ENCODE peak calls at places on chromosomes 3 and 15, in seven cellular contexts. V is LoVo; R is G401; G is breast epithelium; C is stimulated activated CD4-positive, alpha-beta T cell treated with anti-CD3 and anti-CD28 coated beads, Interleukin-4, amount 100 ng/mL, for 4 hours; H is lung; Z is sciatic nerve. B is an unnamed sample.

GRCh38 chr3:6532101-6532500 is 328.8 kb upstream of the GRM7 start:
- DNase-seq in Z (no peak), G (no peak), H (no peak), R (no peak), V (no peak), C (no peak), B (no peak)

GRCh38 chr15:74257105-74257504 is 21.0 kb downstream of the CCDC33 start:
- DNase-seq in C (no peak), G (no peak), R (no peak), V (no peak), Z (no peak), H (no peak), B (no peak)

GRCh38 chr3:125386811-125387210 is 11.7 kb upstream of the ZNF148 start:
- DNase-seq in G (no peak), R (no peak), Z (no peak), H (no peak), C (no peak), V (no peak), B (peak; percentile 64)

GRCh38 chr15:62758952-62759349 is 283.6 kb upstream of the TPM1 start:
- DNase-seq in G (no peak), R (no peak), V (no peak), C (no peak), Z (no peak), H (no peak), B (no peak)

GRCh38 chr15:95687056-95687455 is 643.4 kb upstream of the NR2F2 start:
- DNase-seq in C (no peak), R (no peak), Z (no peak), G (no peak), V (no peak), H (no peak), B (no peak)

GRCh38 chr3:129323651-129324294 is 45.1 kb downstream of the HMCES start:
- DNase-seq in H (no peak), Z (no peak), C (no peak), V (no peak), G (no peak), R (no peak), B (no peak)

GRCh38 chr15:65937046-65937445 is 67.8 kb downstream of the RAB11A start:
- DNase-seq in V (no peak), Z (no peak), G (no peak), H (no peak), C (no peak), R (peak; percentile 51), B (no peak)

GRCh38 chr3:113110263-113110662 is 101.1 kb upstream of the BOC start:
- DNase-seq in H (no peak), Z (no peak), G (no peak), V (no peak), C (no peak), R (no peak), B (no peak)

GRCh38 chr3:193869221-193870201 is 266.4 kb upstream of the HES1 start:
- DNase-seq in R (no peak), V (peak; percentile 91), C (peak; percentile 3), G (peak; percentile 29), H (no peak), Z (peak; percentile 80), B (no peak)

GRCh38 chr15:74134387-74135027 is 4.1 kb downstream of the ISLR2 start:
- DNase-seq in H (no peak), Z (peak; percentile 71), V (no peak), G (no peak), R (peak; percentile 23), C (no peak), B (no peak)

GRCh38 chr3:54830658-54831057 is 97.2 kb downstream of the LRTM1 start:
- DNase-seq in V (no peak), R (no peak), C (no peak), Z (no peak), H (no peak), G (no peak), B (peak; percentile 15)

GRCh38 chr3:72273615-72274014 is 488.7 kb upstream of the PROK2 start:
- DNase-seq in C (no peak), G (no peak), V (no peak), Z (no peak), H (no peak), R (no peak), B (peak; percentile 43)

GRCh38 chr15:25394893-25395292 is 43.9 kb downstream of the UBE3A start:
- DNase-seq in G (no peak), H (no peak), Z (no peak), V (no peak), R (no peak), C (no peak), B (no peak)

GRCh38 chr3:192817053-192817452 is 89.7 kb upstream of the FGF12 start:
- DNase-seq in H (no peak), G (no peak), R (no peak), V (no peak), C (no peak), Z (no peak), B (peak; percentile 55)

GRCh38 chr15:70344666-70345065 is 246.9 kb upstream of the TLE3 start:
- DNase-seq in G (peak; percentile 22), R (no peak), Z (no peak), C (no peak), H (peak; percentile 45), V (no peak), B (no peak)

GRCh38 chr15:39465843-39466242 is 115.0 kb upstream of the THBS1 start:
- DNase-seq in Z (no peak), G (no peak), V (no peak), R (no peak), H (no peak), C (no peak), B (no peak)

GRCh38 chr3:196159952-196160804 is 51.0 kb downstream of the ZDHHC19 start:
- DNase-seq in G (no peak), C (no peak), V (no peak), Z (no peak), H (peak; percentile 71), R (no peak), B (peak; percentile 74)

GRCh38 chr15:70715840-70716510 is 47.4 kb downstream of the UACA start:
- DNase-seq in C (no peak), H (no peak), R (peak; percentile 21), V (no peak), Z (no peak), G (no peak), B (peak; percentile 51)

GRCh38 chr3:97971679-97972567 is at the start of gene RIOX2:
- DNase-seq in V (peak; percentile 78), H (peak; percentile 77), R (peak; percentile 71), Z (peak; percentile 80), G (peak; percentile 68), C (peak; percentile 77), B (peak; percentile 63)

GRCh38 chr3:169094204-169094603 is 569.3 kb downstream of the MECOM start:
- DNase-seq in R (no peak), C (no peak), G (no peak), V (no peak), Z (no peak), H (no peak), B (no peak)

GRCh38 chr15:26628879-26629529 is 143.9 kb downstream of the GABRB3 start:
- DNase-seq in Z (peak; percentile 67), C (no peak), H (peak; percentile 80), V (no peak), G (peak; percentile 38), R (no peak), B (no peak)

GRCh38 chr3:186283651-186284445 is 78.2 kb downstream of the DGKG start:
- DNase-seq in V (no peak), Z (no peak), G (no peak), C (no peak), R (no peak), H (no peak), B (peak; percentile 61)

GRCh38 chr3:125431391-125431790 is 56.3 kb upstream of the ZNF148 start:
- DNase-seq in V (no peak), C (no peak), Z (no peak), G (no peak), H (no peak), R (no peak), B (no peak)

GRCh38 chr3:187210555-187211327 is 13.5 kb downstream of the RTP1 start:
- DNase-seq in V (no peak), G (peak; percentile 41), H (no peak), R (peak; percentile 70), C (no peak), Z (no peak), B (peak; percentile 9)

GRCh38 chr15:88834211-88834812 is 31.1 kb downstream of the ACAN start:
- DNase-seq in V (no peak), G (no peak), C (peak; percentile 10), Z (peak; percentile 86), R (peak; percentile 1), H (no peak), B (peak; percentile 12)

GRCh38 chr3:7285502-7285901 is 424.6 kb downstream of the GRM7 start:
- DNase-seq in R (no peak), Z (no peak), G (no peak), H (no peak), C (no peak), V (no peak), B (no peak)

GRCh38 chr3:162718697-162719096 is 1222.1 kb downstream of the OTOL1 start:
- DNase-seq in Z (no peak), C (no peak), V (peak; percentile 11), H (no peak), R (no peak), G (no peak), B (peak; percentile 69)

GRCh38 chr15:70140543-70141375 is 43.0 kb upstream of the TLE3 start:
- DNase-seq in Z (peak; percentile 57), V (peak; percentile 19), G (no peak), C (no peak), R (no peak), H (peak; percentile 75), B (no peak)

GRCh38 chr3:119861681-119862080 is 79.8 kb downstream of the NR1I2 start:
- DNase-seq in G (no peak), R (no peak), V (no peak), Z (no peak), C (no peak), H (no peak), B (no peak)

GRCh38 chr3:2599471-2599870 is 500.8 kb downstream of the CNTN4 start:
- DNase-seq in H (no peak), C (no peak), G (no peak), Z (no peak), R (no peak), V (no peak), B (no peak)